ENCODE peak calls at places on chromosomes 2 and 18, in nine cellular contexts. L, T, B, J, S, Q, F, W and X are unnamed samples.
A peak's percentile ranks its signal among the peaks of the same experiment; 100 is the strongest.

GRCh38 chr2:191620144-191620543 is 57.8 kb upstream of the NABP1 start:
- DNase-seq in F (no peak), L (no peak), T (peak; percentile 74), W (no peak), Q (no peak), J (peak; percentile 55), S (no peak), B (no peak), X (no peak)

GRCh38 chr18:71431171-71431570 is 1113.0 kb downstream of the CBLN2 start:
- DNase-seq in J (no peak), W (no peak), T (no peak), B (no peak), Q (no peak), S (no peak), L (no peak), F (no peak), X (peak; percentile 22)

GRCh38 chr2:211103989-211104388 is 547.6 kb downstream of the CPS1 start:
- DNase-seq in S (no peak), Q (no peak), B (no peak), J (no peak), W (no peak), T (peak; percentile 2), F (peak; percentile 32), L (no peak), X (no peak)

GRCh38 chr2:210955591-210955990 is 399.2 kb downstream of the CPS1 start:
- DNase-seq in J (peak; percentile 79), L (no peak), Q (no peak), S (no peak), W (peak; percentile 60), B (no peak), F (no peak), T (peak; percentile 72), X (no peak)

GRCh38 chr18:66838340-66838987 is 234.6 kb upstream of the CDH19 start:
- DNase-seq in T (peak; percentile 96), W (no peak), L (no peak), J (no peak), F (no peak), S (no peak), Q (no peak), B (no peak), X (no peak)

GRCh38 chr2:72765997-72766609 is 59.7 kb downstream of the EXOC6B start:
- DNase-seq in S (no peak), Q (no peak), J (no peak), W (no peak), L (no peak), F (no peak), B (no peak), T (peak; percentile 83), X (no peak)

GRCh38 chr2:226190479-226191252 is 609.0 kb downstream of the IRS1 start:
- DNase-seq in L (no peak), F (no peak), B (no peak), Q (no peak), J (peak; percentile 80), W (no peak), S (peak; percentile 83), T (peak; percentile 19), X (no peak)

GRCh38 chr2:182066439-182067061 is 80.9 kb downstream of the PPP1R1C start:
- DNase-seq in S (peak; percentile 88), J (peak; percentile 85), B (peak; percentile 98), W (no peak), Q (no peak), T (peak; percentile 58), F (no peak), L (no peak), X (no peak)

GRCh38 chr2:47388888-47389287 is 14.1 kb upstream of the MSH2 start:
- DNase-seq in F (no peak), B (no peak), L (no peak), Q (no peak), T (no peak), W (no peak), J (no peak), S (no peak), X (no peak)

GRCh38 chr2:219272995-219273394 is 6.2 kb upstream of the DNAJB2 start:
- DNase-seq in B (no peak), Q (no peak), F (no peak), T (no peak), S (no peak), W (no peak), L (no peak), J (no peak), X (peak; percentile 4)

GRCh38 chr2:237227190-237227988 is 141.7 kb downstream of the COPS8 start:
- DNase-seq in L (no peak), B (peak; percentile 86), Q (no peak), J (peak; percentile 97), W (no peak), S (peak; percentile 85), F (no peak), T (peak; percentile 77), X (no peak)

GRCh38 chr2:85430780-85431601 is 12.5 kb downstream of the SH2D6 start:
- DNase-seq in S (no peak), W (peak; percentile 95), B (no peak), L (peak; percentile 94), Q (peak; percentile 99), J (no peak), T (no peak), F (no peak), X (peak; percentile 82)

GRCh38 chr2:222295368-222296041 is 3.3 kb downstream of the PAX3 start:
- DNase-seq in L (no peak), T (no peak), J (peak; percentile 63), Q (peak; percentile 66), F (no peak), W (peak; percentile 36), B (no peak), S (no peak), X (no peak)

GRCh38 chr2:216389565-216389964 is 17.3 kb upstream of the MARCHF4 start:
- DNase-seq in Q (no peak), F (no peak), B (no peak), W (no peak), L (no peak), J (no peak), T (no peak), S (peak; percentile 22), X (no peak)
- H3K4me3 ChIP-seq in Q (no peak overlapping the region), F (no peak overlapping the region), B (no peak overlapping the region), W (no peak overlapping the region), L (no peak overlapping the region), J (no peak overlapping the region), T (no peak overlapping the region), S (no peak overlapping the region), X (no peak overlapping the region)

GRCh38 chr2:154588838-154589237 is 109.7 kb upstream of the KCNJ3 start:
- DNase-seq in Q (no peak), L (no peak), S (no peak), T (no peak), B (no peak), F (no peak), J (no peak), W (no peak), X (no peak)

GRCh38 chr2:154587739-154588138 is 110.8 kb upstream of the KCNJ3 start:
- DNase-seq in L (no peak), S (no peak), T (no peak), W (no peak), B (no peak), Q (no peak), F (no peak), J (no peak), X (no peak)

GRCh38 chr2:154591294-154591693 is 107.2 kb upstream of the KCNJ3 start:
- DNase-seq in L (no peak), W (no peak), J (no peak), S (no peak), T (no peak), F (no peak), B (no peak), Q (no peak), X (no peak)

GRCh38 chr2:154589514-154589913 is 109.0 kb upstream of the KCNJ3 start:
- DNase-seq in T (no peak), Q (no peak), L (no peak), W (no peak), J (no peak), B (no peak), F (no peak), S (no peak), X (no peak)
- H3K4me3 ChIP-seq in T (no peak overlapping the region), Q (no peak overlapping the region), L (no peak overlapping the region), W (no peak overlapping the region), J (no peak overlapping the region), B (no peak overlapping the region), F (no peak overlapping the region), S (no peak overlapping the region), X (no peak overlapping the region)

GRCh38 chr2:62568074-62568473 is 62.1 kb upstream of the TMEM17 start:
- DNase-seq in T (no peak), L (no peak), J (no peak), F (no peak), S (no peak), W (no peak), B (no peak), Q (no peak), X (no peak)

GRCh38 chr2:62573137-62573731 is 67.2 kb upstream of the TMEM17 start:
- DNase-seq in J (no peak), L (no peak), F (no peak), S (no peak), T (peak; percentile 40), W (no peak), B (no peak), Q (no peak), X (no peak)

GRCh38 chr2:62569907-62570793 is 64.2 kb upstream of the TMEM17 start:
- DNase-seq in L (no peak), J (no peak), Q (peak; percentile 75), T (no peak), B (no peak), F (peak; percentile 65), W (peak; percentile 5), S (no peak), X (no peak)

GRCh38 chr2:62568983-62569837 is 63.2 kb upstream of the TMEM17 start:
- DNase-seq in W (no peak), S (no peak), J (no peak), Q (no peak), T (peak; percentile 14), F (no peak), L (no peak), B (no peak), X (no peak)

GRCh38 chr2:62570861-62571698 is 65.1 kb upstream of the TMEM17 start:
- DNase-seq in S (no peak), B (no peak), Q (peak; percentile 63), J (no peak), W (peak; percentile 7), F (peak; percentile 67), L (no peak), T (peak; percentile 44), X (peak; percentile 65)
- H3K4me3 ChIP-seq in S (peak overlapping the region; percentile 33), B (peak overlapping the region; percentile 34), Q (peak overlapping the region; percentile 38), J (peak overlapping the region; percentile 35), W (no peak overlapping the region), F (peak overlapping the region; percentile 17), L (peak overlapping the region; percentile 61), T (peak overlapping the region; percentile 32), X (peak overlapping the region; percentile 61)

DNA sequence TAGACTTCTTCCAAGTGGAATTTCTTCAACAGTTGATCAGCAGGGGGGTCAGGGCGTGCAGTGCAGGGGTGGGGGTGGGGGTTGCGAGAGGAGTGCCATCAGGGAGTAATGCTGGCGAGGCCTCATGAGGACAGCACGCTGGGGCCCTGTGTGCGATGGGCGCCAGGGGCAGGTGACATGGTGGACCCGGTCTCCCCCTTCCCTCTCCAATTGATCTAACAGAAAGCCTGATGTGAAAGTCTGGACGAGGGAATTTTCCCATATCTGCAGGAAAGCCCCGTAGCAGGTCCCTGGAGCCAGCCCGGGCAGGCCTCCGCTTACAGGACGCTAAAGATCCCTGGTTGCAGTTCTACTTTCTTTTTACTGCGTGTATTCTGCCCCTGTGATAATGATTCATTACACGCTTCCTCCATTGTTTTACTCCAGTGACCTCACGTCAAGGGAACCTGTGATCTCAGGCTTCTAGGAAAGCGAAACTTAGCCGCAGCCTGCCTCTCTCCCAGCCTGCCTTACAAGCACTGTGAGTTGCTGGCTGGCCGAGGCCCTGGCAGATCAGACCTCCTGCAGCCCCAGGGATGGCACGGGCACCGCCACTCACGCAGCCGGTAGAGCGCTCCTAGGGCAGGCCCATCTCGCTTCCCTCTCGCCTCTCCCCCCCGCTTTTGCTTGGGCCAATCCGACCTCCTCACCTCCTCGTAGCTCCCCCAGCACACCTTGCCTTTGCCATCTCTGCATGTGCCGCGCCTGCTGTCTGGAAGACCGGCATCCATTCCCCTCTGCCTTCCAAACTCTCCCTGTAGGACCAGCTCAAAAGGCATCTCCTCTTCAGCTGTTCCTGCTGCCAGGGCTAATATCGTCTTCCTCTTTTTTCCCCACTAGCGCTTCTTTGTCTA is 19.2 kb downstream of the NEURL3 start:
- DNase-seq in W (peak; percentile 60), F (peak; percentile 79), Q (peak; percentile 73), B (peak; percentile 37), T (peak; percentile 97), J (peak; percentile 84), S (peak; percentile 54), L (peak; percentile 79), X (peak; percentile 90)
- H3K4me3 ChIP-seq in W (no peak overlapping the region), F (peak overlapping the region; percentile 23), Q (no peak overlapping the region), B (peak overlapping the region; percentile 41), T (peak overlapping the region; percentile 9), J (peak overlapping the region; percentile 26), S (peak overlapping the region; percentile 27), L (peak overlapping the region; percentile 60), X (peak overlapping the region; percentile 73)